ENCODE peak calls at places on chromosomes 6 and 20, in eight cellular contexts. R is heart left ventricle, V is stomach, L is A549, H is esophagus muscularis mucosa, A is body of pancreas, F is ovary, B is prostate gland. J is an unnamed sample. For H3K4me1, the result is how much of the 10 kb centered on the place peaks cover.

GRCh38 chr6:29887330-29887818 is 55.0 kb upstream of the HLA-A start:
- DNase-seq in V (peak), A (peak), R (peak), H (no peak), B (peak), F (peak), L (no peak), J (no peak)

GRCh38 chr6:72864799-72865198 is 242.9 kb downstream of the KCNQ5 start:
- DNase-seq in B (no peak), H (no peak), A (no peak), V (no peak), R (no peak), F (no peak), L (no peak), J (no peak)

GRCh38 chr6:89209457-89209856 is 7.7 kb downstream of the GABRR1 start:
- DNase-seq in B (no peak), A (no peak), V (no peak), R (no peak), L (no peak), H (peak), F (no peak), J (no peak)

GRCh38 chr6:122285292-122285913 is 114.0 kb upstream of the HSF2 start:
- DNase-seq in V (no peak), F (no peak), A (no peak), L (no peak), H (no peak), R (no peak), B (no peak), J (no peak)

GRCh38 chr20:17992847-17993508 is 24.2 kb downstream of the MGME1 start:
- DNase-seq in L (no peak), R (no peak), H (no peak), A (no peak), V (no peak), B (no peak), F (no peak), J (no peak)

GRCh38 chr6:52595000-52595795 is 18.3 kb upstream of the TRAM2 start:
- DNase-seq in B (no peak), R (peak), A (peak), H (no peak), V (no peak), F (peak), L (no peak), J (peak)

GRCh38 chr20:35791097-35791496 is 19.3 kb downstream of the PHF20 start:
- DNase-seq in B (no peak), F (no peak), A (no peak), R (no peak), V (no peak), H (no peak), L (no peak), J (no peak)

GRCh38 chr6:74167506-74167905 is 471.5 kb downstream of the CD109 start:
- DNase-seq in B (no peak), V (no peak), R (no peak), F (no peak), A (no peak), H (no peak), L (no peak), J (no peak)

GRCh38 chr6:43196337-43196736 is 14.3 kb downstream of the CUL9 start:
- DNase-seq in V (no peak), R (no peak), B (no peak), F (no peak), H (no peak), L (no peak), A (no peak), J (peak)

GRCh38 chr6:122553697-122554096 is 56.5 kb upstream of the PKIB start:
- DNase-seq in H (no peak), F (no peak), L (no peak), B (no peak), A (no peak), R (no peak), V (no peak), J (no peak)

GRCh38 chr6:84546427-84546914 is 217.9 kb downstream of the TBX18 start:
- DNase-seq in B (no peak), F (no peak), H (no peak), V (no peak), R (no peak), L (no peak), A (no peak), J (no peak)

GRCh38 chr6:30725713-30726505 is 5.8 kb downstream of the TUBB start:
- DNase-seq in V (no peak), L (no peak), H (no peak), F (no peak), R (no peak), A (no peak), B (no peak), J (no peak)

GRCh38 chr20:60270341-60270740 is 312.1 kb downstream of the CDH26 start:
- DNase-seq in L (no peak), H (no peak), A (no peak), V (no peak), B (no peak), F (no peak), R (no peak), J (no peak)

GRCh38 chr20:37142708-37143107 is 36.4 kb upstream of the RPN2 start:
- DNase-seq in F (no peak), R (no peak), H (no peak), L (no peak), A (no peak), V (no peak), B (no peak), J (no peak)

GRCh38 chr20:20498081-20498861 is 130.4 kb downstream of the INSM1 start:
- DNase-seq in B (no peak), H (no peak), L (no peak), A (no peak), F (no peak), V (peak), R (no peak), J (no peak)

GRCh38 chr20:46558511-46558959 is 8.1 kb upstream of the OCSTAMP start:
- DNase-seq in L (peak), F (no peak), V (peak), B (no peak), A (peak), R (peak), H (no peak), J (no peak)

GRCh38 chr20:3515379-3516175 is 44.8 kb downstream of the ATRN start:
- DNase-seq in A (no peak), H (no peak), F (no peak), L (no peak), B (no peak), V (no peak), R (no peak), J (no peak)

GRCh38 chr6:36128073-36128472 is 2.2 kb upstream of the MAPK13 start:
- DNase-seq in A (no peak), B (no peak), F (no peak), H (no peak), V (no peak), L (no peak), R (no peak), J (no peak)
- TF ChIP-seq POLR2A in A (no peak), B (no peak), F (no peak), H (no peak), V (no peak), L (no peak), R (no peak), J (no peak)

GRCh38 chr20:31706607-31707257 is 15.9 kb downstream of the BCL2L1 start:
- DNase-seq in H (no peak), L (no peak), V (no peak), R (no peak), F (no peak), A (no peak), B (no peak), J (no peak)
- H3K4me1 ChIP-seq in H (half or more), L (half or more), V (half or more), R (under half), F (under half), A (half or more), B (under half), J (under half)

DNA sequence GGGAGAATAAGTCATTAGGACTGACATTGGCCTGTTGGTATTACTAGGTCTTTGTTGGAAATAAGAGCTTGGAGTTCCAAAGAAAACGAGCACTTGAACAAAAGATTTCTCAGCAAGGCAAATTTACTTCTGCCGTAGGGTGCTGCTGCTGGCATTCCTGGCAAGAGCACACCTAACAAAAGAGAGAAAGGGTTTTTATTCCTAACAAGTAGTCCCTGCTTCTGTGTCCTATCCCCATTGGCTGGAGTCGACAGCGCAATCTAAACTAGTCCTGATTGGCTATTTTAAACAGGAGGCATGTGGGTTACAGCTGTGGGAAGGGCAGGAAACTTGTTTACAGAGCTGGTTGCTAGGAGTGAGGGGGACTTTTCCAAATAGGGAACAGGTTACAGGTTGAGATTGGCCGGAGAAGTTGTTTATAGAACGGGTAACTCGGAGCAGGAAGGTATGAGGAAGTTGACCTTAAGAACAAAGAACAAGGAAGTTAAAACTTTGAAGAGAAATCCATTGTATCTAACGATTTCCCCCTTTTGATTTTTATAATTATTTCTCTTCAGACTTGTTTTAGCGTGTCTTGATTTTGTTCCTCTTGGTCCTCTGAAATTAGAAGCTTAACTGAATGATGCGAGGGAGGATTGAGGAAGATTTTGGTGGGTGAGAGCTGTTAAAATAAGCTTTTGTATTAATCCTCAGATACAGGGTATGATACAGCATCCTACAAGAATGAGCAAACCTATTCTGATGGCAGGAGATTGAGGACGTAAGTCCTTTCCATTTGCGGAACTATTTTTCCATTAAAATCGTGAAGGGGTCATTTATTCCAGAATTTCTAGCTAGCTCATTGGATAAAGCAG is 3.4 kb upstream of the ZNFX1 start:
- DNase-seq in R (no peak), A (no peak), B (no peak), H (no peak), F (no peak), V (no peak), L (no peak), J (no peak)
- TF ChIP-seq POLR2A in R (no peak), A (no peak), B (no peak), H (no peak), F (no peak), V (no peak), L (no peak), J (no peak)

GRCh38 chr6:6654599-6655575 is 66.4 kb downstream of the LY86 start:
- DNase-seq in V (no peak), L (no peak), B (no peak), H (no peak), A (peak), R (peak), F (no peak), J (no peak)
- H3K4me1 ChIP-seq in V (under half), L (under half), B (under half), H (under half), A (under half), R (under half), F (under half), J (under half)

GRCh38 chr6:159726196-159726917 is 949 bp upstream of the WTAP start:
- DNase-seq in L (no peak), F (no peak), H (no peak), R (no peak), V (no peak), B (no peak), A (no peak), J (no peak)
- TF ChIP-seq POLR2A in L (no peak), F (no peak), H (no peak), R (no peak), V (no peak), B (no peak), A (no peak), J (no peak)

DNA sequence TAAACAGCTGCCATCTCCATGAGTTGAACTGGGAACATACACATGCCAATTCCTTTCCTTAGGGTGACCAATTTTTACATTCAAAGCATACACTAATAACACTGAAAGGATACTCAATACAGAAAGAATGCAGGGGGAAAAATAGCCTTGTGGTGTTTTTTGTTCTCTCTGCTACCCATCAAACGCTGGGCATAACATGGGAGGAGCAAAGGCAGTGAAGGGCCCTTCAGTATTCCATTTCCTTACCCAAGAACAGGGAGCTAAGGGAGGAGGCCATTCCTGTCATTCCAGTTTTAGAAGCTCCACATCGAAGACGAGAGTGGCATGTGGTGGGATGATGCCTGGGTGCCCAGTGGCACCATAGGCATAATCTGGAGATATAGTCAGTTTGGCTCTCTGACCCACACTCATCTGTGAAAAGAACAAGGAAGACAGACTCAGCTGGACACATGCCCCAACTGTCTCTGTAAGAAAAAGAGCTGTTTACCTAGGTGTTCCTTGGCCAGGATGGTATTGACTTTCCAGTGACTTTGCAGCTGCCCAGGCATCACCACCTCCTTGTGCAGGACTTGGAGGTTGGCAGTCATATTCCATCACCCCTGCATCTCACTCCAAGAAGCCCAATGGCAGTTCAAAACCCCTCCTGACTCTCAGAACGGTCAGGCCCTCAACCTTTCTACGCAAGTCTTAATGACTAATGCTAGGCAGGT is 20.9 kb downstream of the FKBP1A start:
- DNase-seq in A (no peak), H (peak), B (peak), V (no peak), R (no peak), L (no peak), F (no peak), J (no peak)
- H3K4me1 ChIP-seq in A (under half), H (half or more), B (under half), V (under half), R (under half), L (under half), F (under half), J (under half)

GRCh38 chr20:5665417-5665816 is 84.8 kb upstream of the SHLD1 start:
- DNase-seq in A (no peak), L (no peak), V (no peak), F (no peak), H (no peak), R (no peak), B (no peak), J (no peak)

GRCh38 chr20:5670874-5671273 is 79.3 kb upstream of the SHLD1 start:
- DNase-seq in L (no peak), H (no peak), A (no peak), F (no peak), R (no peak), V (no peak), B (no peak), J (no peak)

GRCh38 chr20:5670137-5670536 is 80.1 kb upstream of the SHLD1 start:
- DNase-seq in L (no peak), V (no peak), H (no peak), B (no peak), A (no peak), F (no peak), R (no peak), J (no peak)

GRCh38 chr20:5667703-5668528 is 82.3 kb upstream of the SHLD1 start:
- DNase-seq in R (no peak), B (no peak), H (no peak), L (no peak), V (no peak), A (no peak), F (no peak), J (no peak)

DNA sequence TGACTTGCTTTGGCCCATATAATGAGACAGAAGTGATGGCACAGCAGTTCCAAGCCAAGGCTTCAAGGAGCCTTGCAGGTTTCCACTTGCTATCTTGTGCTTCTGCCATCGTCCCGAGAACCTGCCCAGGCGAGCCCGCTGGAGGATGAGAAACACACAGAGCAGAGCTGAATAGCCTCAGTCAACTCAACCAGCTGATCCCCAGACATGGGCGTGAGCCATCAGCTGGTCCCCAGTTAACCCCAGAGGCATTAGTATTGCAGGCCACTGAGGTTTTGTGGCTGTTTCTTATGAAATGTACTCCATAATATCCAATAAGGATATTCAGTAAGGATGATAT is 81.7 kb upstream of the SHLD1 start:
- DNase-seq in L (no peak), R (no peak), F (no peak), A (no peak), H (no peak), B (peak), V (no peak), J (no peak)
- TF ChIP-seq POLR2A in L (no peak), R (no peak), F (no peak), A (no peak), H (no peak), B (no peak), V (no peak), J (no peak)

GRCh38 chr6:38172739-38173415 is 353.4 kb downstream of the ZFAND3 start:
- DNase-seq in A (no peak), V (no peak), L (no peak), H (no peak), F (no peak), R (no peak), B (no peak), J (no peak)

GRCh38 chr6:38171997-38172738 is 352.6 kb downstream of the ZFAND3 start:
- DNase-seq in A (no peak), V (no peak), B (no peak), R (no peak), H (no peak), L (no peak), F (no peak), J (peak)

GRCh38 chr6:38174315-38174714 is 354.8 kb downstream of the ZFAND3 start:
- DNase-seq in H (no peak), F (no peak), V (no peak), B (no peak), L (no peak), R (no peak), A (no peak), J (no peak)

GRCh38 chr6:38174806-38175495 is 355.4 kb downstream of the ZFAND3 start:
- DNase-seq in V (no peak), A (no peak), H (no peak), B (no peak), R (no peak), F (no peak), L (no peak), J (no peak)

GRCh38 chr6:38173909-38174308 is 354.4 kb downstream of the ZFAND3 start:
- DNase-seq in L (no peak), R (no peak), A (no peak), F (no peak), H (no peak), B (no peak), V (no peak), J (no peak)
- H3K4me1 ChIP-seq in L (under half), R (under half), A (under half), F (under half), H (under half), B (under half), V (under half), J (half or more)

GRCh38 chr20:40689100-40689942 is at the start of gene MAFB:
- DNase-seq in B (peak), V (peak), L (peak), A (peak), R (peak), H (peak), F (peak), J (peak)
- TF ChIP-seq POLR2A in B (peak), V (peak), L (peak), A (peak), R (peak), H (peak), F (peak), J (peak)

J was measured in Peyer's patch.